ENCODE peak calls at places on chromosomes 7 and 10, in ten cellular contexts. One of them, this sample, is unnamed.

GRCh38 chr10:64507869-64508609 is 986.8 kb downstream of the REEP3 start:
- DNase-seq in NCI-H748 treated with DMSO at 0.1 percent for 48 hours: no peak
- DNase-seq in H7: no peak
- DNase-seq in left ventricle myocardium inferior: no peak
- DNase-seq in GM12865: no peak
- DNase-seq in stimulated activated CD4-positive, alpha-beta T cell treated with anti-CD3 and anti-CD28 coated beads, Interleukin-4, amount 100 ng/mL, for 4 hours: no peak
- DNase-seq in WTC11: no peak
- DNase-seq in mucosa of descending colon: no peak
- DNase-seq in HEK293T: no peak
- DNase-seq in HCT116: no peak
- DNase-seq in this sample: no peak

GRCh38 chr7:143519411-143520131 is 41.9 kb downstream of the TAS2R41 start:
- DNase-seq in HCT116: no peak
- DNase-seq in left ventricle myocardium inferior: peak
- DNase-seq in NCI-H748 treated with DMSO at 0.1 percent for 48 hours: no peak
- DNase-seq in stimulated activated CD4-positive, alpha-beta T cell treated with anti-CD3 and anti-CD28 coated beads, Interleukin-4, amount 100 ng/mL, for 4 hours: no peak
- DNase-seq in WTC11: no peak
- DNase-seq in GM12865: no peak
- DNase-seq in mucosa of descending colon: no peak
- DNase-seq in HEK293T: no peak
- DNase-seq in H7: no peak
- DNase-seq in this sample: no peak

GRCh38 chr7:69619619-69620018 is 21.3 kb downstream of the AUTS2 start:
- DNase-seq in HEK293T: no peak
- DNase-seq in left ventricle myocardium inferior: no peak
- DNase-seq in HCT116: no peak
- DNase-seq in H7: no peak
- DNase-seq in GM12865: no peak
- DNase-seq in NCI-H748 treated with DMSO at 0.1 percent for 48 hours: no peak
- DNase-seq in WTC11: no peak
- DNase-seq in mucosa of descending colon: no peak
- DNase-seq in stimulated activated CD4-positive, alpha-beta T cell treated with anti-CD3 and anti-CD28 coated beads, Interleukin-4, amount 100 ng/mL, for 4 hours: no peak
- DNase-seq in this sample: no peak

GRCh38 chr10:33160151-33160550 is 174.3 kb downstream of the NRP1 start:
- DNase-seq in left ventricle myocardium inferior: no peak
- DNase-seq in HEK293T: no peak
- DNase-seq in WTC11: peak
- DNase-seq in GM12865: no peak
- DNase-seq in H7: peak
- DNase-seq in NCI-H748 treated with DMSO at 0.1 percent for 48 hours: no peak
- DNase-seq in HCT116: no peak
- DNase-seq in mucosa of descending colon: no peak
- DNase-seq in stimulated activated CD4-positive, alpha-beta T cell treated with anti-CD3 and anti-CD28 coated beads, Interleukin-4, amount 100 ng/mL, for 4 hours: no peak
- DNase-seq in this sample: no peak

GRCh38 chr7:1341995-1342645 is 109.4 kb downstream of the UNCX start:
- DNase-seq in WTC11: no peak
- DNase-seq in H7: no peak
- DNase-seq in left ventricle myocardium inferior: no peak
- DNase-seq in GM12865: no peak
- DNase-seq in HCT116: no peak
- DNase-seq in mucosa of descending colon: no peak
- DNase-seq in NCI-H748 treated with DMSO at 0.1 percent for 48 hours: no peak
- DNase-seq in HEK293T: no peak
- DNase-seq in stimulated activated CD4-positive, alpha-beta T cell treated with anti-CD3 and anti-CD28 coated beads, Interleukin-4, amount 100 ng/mL, for 4 hours: no peak
- DNase-seq in this sample: no peak

GRCh38 chr10:59678884-59679301 is 30.8 kb downstream of the SLC16A9 start:
- DNase-seq in stimulated activated CD4-positive, alpha-beta T cell treated with anti-CD3 and anti-CD28 coated beads, Interleukin-4, amount 100 ng/mL, for 4 hours: no peak
- DNase-seq in HEK293T: no peak
- DNase-seq in H7: no peak
- DNase-seq in mucosa of descending colon: peak
- DNase-seq in GM12865: peak
- DNase-seq in WTC11: no peak
- DNase-seq in left ventricle myocardium inferior: no peak
- DNase-seq in HCT116: no peak
- DNase-seq in NCI-H748 treated with DMSO at 0.1 percent for 48 hours: no peak
- DNase-seq in this sample: peak

GRCh38 chr10:13717936-13718772 is 131.4 kb downstream of the PRPF18 start:
- DNase-seq in WTC11: peak
- DNase-seq in GM12865: peak
- DNase-seq in HCT116: no peak
- DNase-seq in HEK293T: no peak
- DNase-seq in H7: no peak
- DNase-seq in mucosa of descending colon: peak
- DNase-seq in stimulated activated CD4-positive, alpha-beta T cell treated with anti-CD3 and anti-CD28 coated beads, Interleukin-4, amount 100 ng/mL, for 4 hours: peak
- DNase-seq in NCI-H748 treated with DMSO at 0.1 percent for 48 hours: no peak
- DNase-seq in left ventricle myocardium inferior: peak
- DNase-seq in this sample: peak

GRCh38 chr7:6151994-6152735 is 120.3 kb downstream of the CYTH3 start:
- DNase-seq in NCI-H748 treated with DMSO at 0.1 percent for 48 hours: no peak
- DNase-seq in WTC11: no peak
- DNase-seq in left ventricle myocardium inferior: no peak
- DNase-seq in mucosa of descending colon: no peak
- DNase-seq in HEK293T: no peak
- DNase-seq in stimulated activated CD4-positive, alpha-beta T cell treated with anti-CD3 and anti-CD28 coated beads, Interleukin-4, amount 100 ng/mL, for 4 hours: no peak
- DNase-seq in HCT116: no peak
- DNase-seq in H7: peak
- DNase-seq in GM12865: no peak
- DNase-seq in this sample: no peak

GRCh38 chr7:8136331-8136730 is 125.6 kb downstream of the ICA1 start:
- DNase-seq in H7: no peak
- DNase-seq in mucosa of descending colon: no peak
- DNase-seq in HEK293T: no peak
- DNase-seq in left ventricle myocardium inferior: no peak
- DNase-seq in stimulated activated CD4-positive, alpha-beta T cell treated with anti-CD3 and anti-CD28 coated beads, Interleukin-4, amount 100 ng/mL, for 4 hours: no peak
- DNase-seq in NCI-H748 treated with DMSO at 0.1 percent for 48 hours: no peak
- DNase-seq in GM12865: no peak
- DNase-seq in HCT116: no peak
- DNase-seq in WTC11: no peak
- DNase-seq in this sample: no peak

GRCh38 chr7:140506788-140507464 is 27.6 kb upstream of the MKRN1 start:
- DNase-seq in HEK293T: peak
- DNase-seq in mucosa of descending colon: no peak
- DNase-seq in HCT116: no peak
- DNase-seq in GM12865: peak
- DNase-seq in WTC11: no peak
- DNase-seq in left ventricle myocardium inferior: peak
- DNase-seq in H7: peak
- DNase-seq in stimulated activated CD4-positive, alpha-beta T cell treated with anti-CD3 and anti-CD28 coated beads, Interleukin-4, amount 100 ng/mL, for 4 hours: no peak
- DNase-seq in NCI-H748 treated with DMSO at 0.1 percent for 48 hours: peak
- DNase-seq in this sample: no peak

GRCh38 chr7:18498327-18498726 is 2.8 kb downstream of the HDAC9 start:
- DNase-seq in left ventricle myocardium inferior: no peak
- DNase-seq in H7: no peak
- DNase-seq in mucosa of descending colon: no peak
- DNase-seq in GM12865: no peak
- DNase-seq in WTC11: no peak
- DNase-seq in stimulated activated CD4-positive, alpha-beta T cell treated with anti-CD3 and anti-CD28 coated beads, Interleukin-4, amount 100 ng/mL, for 4 hours: no peak
- DNase-seq in NCI-H748 treated with DMSO at 0.1 percent for 48 hours: no peak
- DNase-seq in HEK293T: no peak
- DNase-seq in HCT116: no peak
- DNase-seq in this sample: no peak

GRCh38 chr7:44261239-44261638 is 60.5 kb downstream of the YKT6 start:
- DNase-seq in mucosa of descending colon: no peak
- DNase-seq in GM12865: peak
- DNase-seq in WTC11: no peak
- DNase-seq in HEK293T: no peak
- DNase-seq in HCT116: no peak
- DNase-seq in left ventricle myocardium inferior: no peak
- DNase-seq in H7: peak
- DNase-seq in NCI-H748 treated with DMSO at 0.1 percent for 48 hours: no peak
- DNase-seq in stimulated activated CD4-positive, alpha-beta T cell treated with anti-CD3 and anti-CD28 coated beads, Interleukin-4, amount 100 ng/mL, for 4 hours: no peak
- DNase-seq in this sample: no peak

GRCh38 chr7:125878990-125879389 is 949.4 kb upstream of the POT1 start:
- DNase-seq in NCI-H748 treated with DMSO at 0.1 percent for 48 hours: no peak
- DNase-seq in mucosa of descending colon: no peak
- DNase-seq in left ventricle myocardium inferior: no peak
- DNase-seq in H7: no peak
- DNase-seq in HCT116: peak
- DNase-seq in GM12865: no peak
- DNase-seq in HEK293T: no peak
- DNase-seq in WTC11: no peak
- DNase-seq in stimulated activated CD4-positive, alpha-beta T cell treated with anti-CD3 and anti-CD28 coated beads, Interleukin-4, amount 100 ng/mL, for 4 hours: no peak
- DNase-seq in this sample: no peak

GRCh38 chr10:23172429-23172828 is 19.7 kb upstream of the PTF1A start:
- DNase-seq in left ventricle myocardium inferior: no peak
- DNase-seq in NCI-H748 treated with DMSO at 0.1 percent for 48 hours: no peak
- DNase-seq in HEK293T: no peak
- DNase-seq in mucosa of descending colon: no peak
- DNase-seq in WTC11: peak
- DNase-seq in GM12865: no peak
- DNase-seq in H7: peak
- DNase-seq in HCT116: no peak
- DNase-seq in stimulated activated CD4-positive, alpha-beta T cell treated with anti-CD3 and anti-CD28 coated beads, Interleukin-4, amount 100 ng/mL, for 4 hours: no peak
- DNase-seq in this sample: no peak

GRCh38 chr10:37535459-37536246 is 321.8 kb downstream of the ZNF248 start:
- DNase-seq in left ventricle myocardium inferior: no peak
- DNase-seq in HCT116: no peak
- DNase-seq in stimulated activated CD4-positive, alpha-beta T cell treated with anti-CD3 and anti-CD28 coated beads, Interleukin-4, amount 100 ng/mL, for 4 hours: no peak
- DNase-seq in GM12865: no peak
- DNase-seq in mucosa of descending colon: no peak
- DNase-seq in WTC11: no peak
- DNase-seq in HEK293T: no peak
- DNase-seq in NCI-H748 treated with DMSO at 0.1 percent for 48 hours: no peak
- DNase-seq in H7: peak
- DNase-seq in this sample: no peak

GRCh38 chr7:140245611-140246105 is 68.9 kb upstream of the KDM7A start:
- DNase-seq in HCT116: no peak
- DNase-seq in GM12865: no peak
- DNase-seq in H7: no peak
- DNase-seq in HEK293T: no peak
- DNase-seq in mucosa of descending colon: no peak
- DNase-seq in left ventricle myocardium inferior: no peak
- DNase-seq in NCI-H748 treated with DMSO at 0.1 percent for 48 hours: no peak
- DNase-seq in stimulated activated CD4-positive, alpha-beta T cell treated with anti-CD3 and anti-CD28 coated beads, Interleukin-4, amount 100 ng/mL, for 4 hours: no peak
- DNase-seq in WTC11: no peak
- DNase-seq in this sample: no peak

GRCh38 chr10:120221873-120222485 is 235.0 kb upstream of the PLPP4 start:
- DNase-seq in left ventricle myocardium inferior: no peak
- DNase-seq in stimulated activated CD4-positive, alpha-beta T cell treated with anti-CD3 and anti-CD28 coated beads, Interleukin-4, amount 100 ng/mL, for 4 hours: no peak
- DNase-seq in HEK293T: peak
- DNase-seq in H7: peak
- DNase-seq in WTC11: peak
- DNase-seq in NCI-H748 treated with DMSO at 0.1 percent for 48 hours: peak
- DNase-seq in HCT116: peak
- DNase-seq in mucosa of descending colon: no peak
- DNase-seq in GM12865: peak
- DNase-seq in this sample: no peak

GRCh38 chr10:113958631-113959382 is 84.9 kb upstream of the ADRB1 start:
- DNase-seq in mucosa of descending colon: peak
- DNase-seq in H7: no peak
- DNase-seq in WTC11: no peak
- DNase-seq in HCT116: peak
- DNase-seq in NCI-H748 treated with DMSO at 0.1 percent for 48 hours: no peak
- DNase-seq in HEK293T: no peak
- DNase-seq in left ventricle myocardium inferior: no peak
- DNase-seq in stimulated activated CD4-positive, alpha-beta T cell treated with anti-CD3 and anti-CD28 coated beads, Interleukin-4, amount 100 ng/mL, for 4 hours: peak
- DNase-seq in GM12865: peak
- DNase-seq in this sample: no peak

GRCh38 chr7:2948794-2949193 is 94.9 kb downstream of the CARD11 start:
- DNase-seq in stimulated activated CD4-positive, alpha-beta T cell treated with anti-CD3 and anti-CD28 coated beads, Interleukin-4, amount 100 ng/mL, for 4 hours: no peak
- DNase-seq in mucosa of descending colon: no peak
- DNase-seq in HEK293T: no peak
- DNase-seq in left ventricle myocardium inferior: no peak
- DNase-seq in H7: no peak
- DNase-seq in WTC11: no peak
- DNase-seq in NCI-H748 treated with DMSO at 0.1 percent for 48 hours: no peak
- DNase-seq in GM12865: no peak
- DNase-seq in HCT116: no peak
- DNase-seq in this sample: no peak

GRCh38 chr7:43856316-43856715 is 13.0 kb downstream of the MRPS24 start:
- DNase-seq in mucosa of descending colon: no peak
- DNase-seq in HCT116: no peak
- DNase-seq in NCI-H748 treated with DMSO at 0.1 percent for 48 hours: no peak
- DNase-seq in stimulated activated CD4-positive, alpha-beta T cell treated with anti-CD3 and anti-CD28 coated beads, Interleukin-4, amount 100 ng/mL, for 4 hours: no peak
- DNase-seq in HEK293T: no peak
- DNase-seq in left ventricle myocardium inferior: no peak
- DNase-seq in H7: no peak
- DNase-seq in GM12865: no peak
- DNase-seq in WTC11: no peak
- DNase-seq in this sample: no peak

GRCh38 chr10:7354330-7355047 is 56.3 kb downstream of the SFMBT2 start:
- DNase-seq in stimulated activated CD4-positive, alpha-beta T cell treated with anti-CD3 and anti-CD28 coated beads, Interleukin-4, amount 100 ng/mL, for 4 hours: no peak
- DNase-seq in left ventricle myocardium inferior: no peak
- DNase-seq in WTC11: no peak
- DNase-seq in mucosa of descending colon: no peak
- DNase-seq in GM12865: peak
- DNase-seq in HCT116: no peak
- DNase-seq in HEK293T: peak
- DNase-seq in NCI-H748 treated with DMSO at 0.1 percent for 48 hours: no peak
- DNase-seq in H7: no peak
- DNase-seq in this sample: no peak

GRCh38 chr10:52276163-52276562 is 37.9 kb upstream of the DKK1 start:
- DNase-seq in NCI-H748 treated with DMSO at 0.1 percent for 48 hours: no peak
- DNase-seq in WTC11: no peak
- DNase-seq in GM12865: no peak
- DNase-seq in HEK293T: no peak
- DNase-seq in stimulated activated CD4-positive, alpha-beta T cell treated with anti-CD3 and anti-CD28 coated beads, Interleukin-4, amount 100 ng/mL, for 4 hours: no peak
- DNase-seq in HCT116: no peak
- DNase-seq in H7: no peak
- DNase-seq in left ventricle myocardium inferior: no peak
- DNase-seq in mucosa of descending colon: no peak
- DNase-seq in this sample: no peak

GRCh38 chr7:149725426-149725821 is 48.0 kb downstream of the ZNF467 start:
- DNase-seq in left ventricle myocardium inferior: no peak
- DNase-seq in mucosa of descending colon: no peak
- DNase-seq in WTC11: no peak
- DNase-seq in stimulated activated CD4-positive, alpha-beta T cell treated with anti-CD3 and anti-CD28 coated beads, Interleukin-4, amount 100 ng/mL, for 4 hours: no peak
- DNase-seq in HEK293T: no peak
- DNase-seq in NCI-H748 treated with DMSO at 0.1 percent for 48 hours: no peak
- DNase-seq in H7: no peak
- DNase-seq in HCT116: no peak
- DNase-seq in GM12865: no peak
- DNase-seq in this sample: no peak

GRCh38 chr10:49010295-49010694 is 70.7 kb upstream of the LRRC18 start:
- DNase-seq in NCI-H748 treated with DMSO at 0.1 percent for 48 hours: no peak
- DNase-seq in WTC11: no peak
- DNase-seq in mucosa of descending colon: peak
- DNase-seq in stimulated activated CD4-positive, alpha-beta T cell treated with anti-CD3 and anti-CD28 coated beads, Interleukin-4, amount 100 ng/mL, for 4 hours: no peak
- DNase-seq in HCT116: no peak
- DNase-seq in HEK293T: no peak
- DNase-seq in left ventricle myocardium inferior: no peak
- DNase-seq in GM12865: no peak
- DNase-seq in H7: no peak
- DNase-seq in this sample: no peak